ENCODE peak calls at places on chromosomes 1 and 21, in ten cellular contexts. J is NCI-H1436; N is GM12878; H is activated CD8-positive, alpha-beta T cell treated with anti-CD3 and anti-CD28 coated beads for 36 hours; K is activated T-cell treated with anti-CD3 and anti-CD28 coated beads, Interleukin-2, amount 50 U/mL, for 72 hours; E is NB4; L is RWPE1; B is COR-L47; A is neural crest cell; P is neural progenitor cell. D is an unnamed sample.

GRCh38 chr1:27832762-27833161 is 2.2 kb downstream of the PPP1R8 start:
- DNase-seq in J (no peak), N (no peak), H (no peak), K (no peak), E (no peak), L (peak; percentile 36), B (no peak), A (no peak), P (no peak), D (peak; percentile 23)

GRCh38 chr1:152654110-152654509 is 9.1 kb upstream of the LCE2D start:
- DNase-seq in J (peak; percentile 39), N (no peak), H (peak; percentile 70), K (peak; percentile 76), E (peak; percentile 70), L (peak; percentile 55), B (peak; percentile 30), A (no peak), P (peak; percentile 1), D (peak; percentile 3)

GRCh38 chr1:242189591-242189990 is 190.7 kb upstream of the MAP1LC3C start:
- DNase-seq in J (no peak), N (no peak), H (no peak), K (no peak), E (peak; percentile 53), L (no peak), B (no peak), A (no peak), P (no peak), D (no peak)

GRCh38 chr21:41188476-41189146 is 20.7 kb downstream of the BACE2 start:
- DNase-seq in J (no peak), N (no peak), H (no peak), K (no peak), E (no peak), L (no peak), B (no peak), A (no peak), P (no peak), D (no peak)

GRCh38 chr1:58524353-58524945 is 22.1 kb downstream of the OMA1 start:
- DNase-seq in J (no peak), N (no peak), H (peak; percentile 38), K (peak; percentile 19), E (peak; percentile 77), L (no peak), B (no peak), A (no peak), P (no peak), D (no peak)

GRCh38 chr1:37471345-37472231 is 2.8 kb upstream of the ZC3H12A start:
- DNase-seq in J (no peak), N (no peak), H (no peak), K (no peak), E (peak; percentile 82), L (peak; percentile 92), B (peak; percentile 61), A (no peak), P (peak; percentile 28), D (peak; percentile 87)

GRCh38 chr1:10459185-10459584 is 9.4 kb downstream of the CORT start:
- DNase-seq in J (no peak), N (no peak), H (no peak), K (no peak), E (peak; percentile 92), L (peak; percentile 75), B (no peak), A (no peak), P (no peak), D (peak; percentile 49)

GRCh38 chr1:200917291-200917817 is 22.7 kb downstream of the INAVA start:
- DNase-seq in J (no peak), N (no peak), H (no peak), K (no peak), E (no peak), L (peak; percentile 75), B (no peak), A (no peak), P (peak; percentile 25), D (no peak)

GRCh38 chr1:1620433-1621139 is 5.3 kb downstream of the MIB2 start:
- DNase-seq in J (no peak), N (no peak), H (peak; percentile 1), K (no peak), E (no peak), L (no peak), B (no peak), A (no peak), P (no peak), D (no peak)

GRCh38 chr1:92820024-92820423 is 11.8 kb upstream of the RPL5 start:
- DNase-seq in J (no peak), N (no peak), H (no peak), K (no peak), E (no peak), L (no peak), B (no peak), A (no peak), P (no peak), D (no peak)

GRCh38 chr21:35438643-35439404 is 389.7 kb upstream of the RUNX1 start:
- DNase-seq in J (no peak), N (peak; percentile 21), H (peak; percentile 28), K (peak; percentile 6), E (peak; percentile 68), L (no peak), B (no peak), A (no peak), P (no peak), D (no peak)

GRCh38 chr1:21921100-21921875 is 15.8 kb downstream of the HSPG2 start:
- DNase-seq in J (no peak), N (no peak), H (no peak), K (no peak), E (no peak), L (no peak), B (no peak), A (no peak), P (no peak), D (no peak)

GRCh38 chr1:11948822-11949458 is 14.4 kb downstream of the PLOD1 start:
- DNase-seq in J (no peak), N (no peak), H (peak; percentile 35), K (no peak), E (peak; percentile 61), L (peak; percentile 78), B (no peak), A (no peak), P (no peak), D (no peak)

GRCh38 chr1:31005617-31006166 is 59.8 kb downstream of the PUM1 start:
- DNase-seq in J (no peak), N (no peak), H (no peak), K (no peak), E (no peak), L (no peak), B (no peak), A (no peak), P (no peak), D (no peak)

GRCh38 chr1:40363721-40364120 is 9.8 kb upstream of the SMAP2 start:
- DNase-seq in J (no peak), N (no peak), H (peak; percentile 68), K (no peak), E (no peak), L (no peak), B (no peak), A (no peak), P (peak; percentile 42), D (no peak)